ENCODE peak calls at places on chromosomes 12 and 14, in six cellular contexts. P is CD4-positive, alpha-beta memory T cell; K is heart left ventricle; O is pancreas; V is lower lobe of right lung; G is sigmoid colon. S is an unnamed sample. For H3K4me1, the result is how much of the 10 kb centered on the place peaks cover.

GRCh38 chr12:57713209-57713608 is 19.3 kb downstream of the OS9 start:
- DNase-seq in O (no peak), V (no peak), P (no peak), G (no peak), K (no peak), S (no peak)

GRCh38 chr14:75794615-75795038 is 133.6 kb downstream of the TTLL5 start:
- DNase-seq in V (no peak), P (no peak), K (no peak), G (no peak), O (no peak), S (no peak)

GRCh38 chr14:46197856-46198255 is 453.7 kb downstream of the RPL10L start:
- DNase-seq in G (no peak), K (no peak), V (no peak), P (no peak), O (no peak), S (no peak)

GRCh38 chr12:51549637-51550036 is 41.4 kb upstream of the SCN8A start:
- DNase-seq in O (no peak), G (no peak), V (no peak), K (no peak), P (no peak), S (no peak)

GRCh38 chr12:88450130-88450529 is 130.1 kb downstream of the KITLG start:
- DNase-seq in K (no peak), P (no peak), V (no peak), G (no peak), O (no peak), S (no peak)

GRCh38 chr12:106128526-106129430 is 10.0 kb downstream of the NUAK1 start:
- DNase-seq in O (no peak), V (no peak), K (no peak), G (no peak), P (no peak), S (no peak)

GRCh38 chr14:24051162-24051788 is 534 bp upstream of the CARMIL3 start:
- DNase-seq in O (no peak), K (no peak), V (no peak), G (peak), P (no peak), S (no peak)

GRCh38 chr12:16189849-16190248 is 87.6 kb downstream of the SLC15A5 start:
- DNase-seq in P (no peak), V (no peak), O (no peak), G (no peak), K (no peak), S (no peak)

GRCh38 chr12:40149673-40150260 is 43.9 kb upstream of the SLC2A13 start:
- DNase-seq in K (no peak), P (no peak), G (no peak), O (no peak), V (no peak), S (no peak)

GRCh38 chr12:50542448-50542847 is 37.7 kb downstream of the DIP2B start:
- DNase-seq in O (no peak), P (peak), G (no peak), K (no peak), V (no peak), S (no peak)

GRCh38 chr14:93128785-93129459 is 13.2 kb upstream of the ITPK1 start:
- DNase-seq in K (no peak), G (no peak), P (no peak), O (no peak), V (no peak), S (no peak)

GRCh38 chr12:117641885-117642284 is 280.5 kb upstream of the NOS1 start:
- DNase-seq in V (no peak), P (no peak), K (no peak), O (no peak), G (no peak), S (no peak)

GRCh38 chr12:2375871-2376270 is 323.1 kb downstream of the CACNA1C start:
- DNase-seq in P (no peak), V (no peak), O (no peak), G (peak), K (no peak), S (no peak)
- H3K4me1 ChIP-seq in P (under half), V (under half), O (under half), G (half or more), K (under half), S (under half)

DNA sequence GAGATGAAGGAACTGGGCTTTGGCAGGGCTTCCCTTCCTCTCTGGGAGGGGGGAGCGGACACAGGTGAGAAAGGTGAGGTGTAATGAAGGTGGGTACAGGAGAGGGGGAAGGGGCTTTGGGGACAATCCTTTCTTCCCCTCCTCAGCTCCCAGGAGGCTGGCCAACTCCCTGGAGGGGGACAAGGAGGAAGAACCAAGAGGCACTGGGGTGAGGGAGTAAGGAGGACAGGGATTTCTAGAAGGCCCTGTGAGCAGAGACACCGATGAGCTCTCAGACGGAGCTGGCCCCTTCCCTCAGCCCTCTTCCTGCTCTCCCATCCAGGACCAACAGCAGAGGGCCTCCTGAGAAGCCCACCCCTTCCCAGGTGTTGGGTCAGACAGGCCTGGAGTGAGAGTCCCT is 53.4 kb downstream of the PLEKHG3 start:
- DNase-seq in G (no peak), K (no peak), P (no peak), V (peak), O (peak), S (no peak)
- H3K4me1 ChIP-seq in G (half or more), K (under half), P (half or more), V (under half), O (under half), S (under half)

DNA sequence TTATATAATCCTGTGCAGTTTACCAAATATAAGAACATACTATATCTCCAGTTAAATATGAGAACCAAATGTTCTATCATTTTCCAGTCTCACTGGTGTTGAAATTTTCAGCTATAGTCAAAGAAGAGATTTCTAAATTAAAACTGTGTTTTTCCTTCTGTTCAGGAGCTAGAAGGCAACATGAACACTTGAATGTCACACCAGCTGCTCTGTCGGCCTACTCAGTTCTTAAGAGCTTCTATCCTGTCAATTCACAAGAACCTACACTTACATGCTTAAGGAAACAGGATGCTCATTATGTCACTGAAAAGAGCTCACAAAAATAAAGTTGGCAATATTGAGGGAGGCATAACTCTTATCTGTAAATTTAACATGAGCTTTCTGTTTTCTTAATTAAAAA is 43.1 kb downstream of the ATP2B1 start:
- DNase-seq in V (no peak), O (no peak), P (no peak), K (no peak), G (no peak), S (no peak)
- H3K4me1 ChIP-seq in V (under half), O (under half), P (half or more), K (under half), G (under half), S (under half)

DNA sequence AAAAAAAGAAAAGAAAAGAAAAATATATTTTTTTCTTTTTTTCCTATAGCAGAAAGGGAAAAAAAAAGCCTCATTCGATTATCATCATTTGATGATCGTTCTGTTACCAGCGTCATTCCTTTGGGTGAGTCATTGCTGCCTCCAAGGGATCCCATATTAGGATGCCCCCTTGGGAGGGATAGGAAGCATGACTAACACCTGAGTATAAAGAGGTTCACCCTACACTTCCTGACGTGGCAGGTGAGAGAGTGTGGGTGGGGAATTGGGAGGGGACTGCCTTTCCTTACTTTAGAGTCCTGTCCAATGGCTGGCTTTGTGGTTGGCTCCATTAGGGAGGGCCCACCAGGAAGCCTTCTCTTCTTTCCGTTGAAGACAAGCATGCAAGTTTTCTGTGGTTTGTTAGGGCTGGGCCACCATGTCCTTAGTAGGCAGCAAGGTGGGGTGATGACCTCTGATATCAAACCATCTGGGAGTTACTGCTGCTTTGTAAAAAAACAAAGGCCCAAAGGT is 56.1 kb upstream of the FUT8 start:
- DNase-seq in V (no peak), P (peak), O (no peak), G (no peak), K (no peak), S (no peak)
- H3K4me1 ChIP-seq in V (under half), P (under half), O (under half), G (under half), K (under half), S (under half)

DNA sequence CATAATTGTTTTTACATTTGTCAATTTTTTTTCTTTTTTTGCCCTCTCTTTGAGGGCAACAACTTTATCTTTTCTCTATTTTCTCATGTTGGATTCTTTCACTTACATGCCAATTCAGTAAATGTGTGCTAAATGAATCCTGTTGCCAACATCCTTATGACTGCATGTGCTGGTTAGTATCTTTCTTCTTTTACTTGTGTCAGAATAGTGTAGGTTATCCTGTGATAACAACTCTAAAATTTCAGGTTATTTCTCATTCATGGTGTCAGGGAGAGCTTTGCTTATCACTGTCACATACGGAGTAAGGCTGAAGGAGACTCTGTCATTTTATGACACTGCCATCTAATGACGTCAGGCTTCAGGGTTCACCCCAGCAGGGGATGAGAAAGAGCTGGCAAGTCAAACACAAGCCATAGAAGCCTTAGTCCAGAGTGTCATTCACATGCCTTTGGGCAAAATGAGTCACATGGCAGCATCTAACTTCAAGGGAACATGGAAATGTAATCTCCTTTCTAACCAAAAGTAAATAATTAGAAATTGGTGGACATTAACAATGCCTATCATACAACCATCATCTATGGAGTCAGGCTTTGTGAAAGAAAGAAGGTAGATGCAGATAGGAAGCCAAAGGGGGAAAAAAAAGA is 242.5 kb upstream of the ATP2B1 start:
- DNase-seq in G (no peak), V (no peak), O (no peak), P (no peak), K (no peak), S (no peak)
- H3K4me1 ChIP-seq in G (under half), V (under half), O (under half), P (under half), K (under half), S (under half)

DNA sequence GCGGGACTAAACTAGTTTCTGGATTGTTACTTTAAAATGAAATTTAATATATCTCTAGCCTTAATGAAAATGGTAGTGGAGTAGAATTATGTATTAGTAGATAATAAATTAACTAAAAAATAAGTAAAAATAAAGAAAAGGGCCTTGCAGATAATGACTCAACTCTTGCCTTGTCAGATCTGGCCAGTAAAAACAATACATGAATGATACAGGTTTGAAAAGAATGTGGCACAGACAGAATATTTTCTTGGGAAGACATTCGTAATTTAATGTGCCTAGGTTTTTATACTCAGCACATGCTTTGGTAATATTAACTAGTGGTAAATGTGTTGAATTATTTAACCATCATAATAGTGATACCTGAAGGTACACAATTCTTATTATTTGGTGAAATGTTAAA is 28.3 kb downstream of the ATF7IP start:
- DNase-seq in G (no peak), O (no peak), P (no peak), K (no peak), V (no peak), S (no peak)
- H3K4me1 ChIP-seq in G (under half), O (under half), P (half or more), K (under half), V (under half), S (under half)

GRCh38 chr12:113467514-113468364 is 3.9 kb downstream of the LHX5 start:
- DNase-seq in V (no peak), O (no peak), P (no peak), G (no peak), K (no peak), S (no peak)

GRCh38 chr12:113469893-113470743 is 1.6 kb downstream of the LHX5 start:
- DNase-seq in O (no peak), K (no peak), P (no peak), G (no peak), V (no peak), S (no peak)

GRCh38 chr12:113470871-113471618 is 626 bp downstream of the LHX5 start:
- DNase-seq in G (no peak), V (no peak), O (no peak), P (no peak), K (no peak), S (no peak)

GRCh38 chr12:113468365-113469223 is 3.1 kb downstream of the LHX5 start:
- DNase-seq in V (no peak), P (no peak), K (no peak), G (no peak), O (no peak), S (no peak)

GRCh38 chr12:113469224-113469652 is 2.4 kb downstream of the LHX5 start:
- DNase-seq in P (no peak), K (no peak), G (no peak), V (no peak), O (no peak), S (no peak)
- H3K4me1 ChIP-seq in P (under half), K (under half), G (under half), V (under half), O (under half), S (under half)

DNA sequence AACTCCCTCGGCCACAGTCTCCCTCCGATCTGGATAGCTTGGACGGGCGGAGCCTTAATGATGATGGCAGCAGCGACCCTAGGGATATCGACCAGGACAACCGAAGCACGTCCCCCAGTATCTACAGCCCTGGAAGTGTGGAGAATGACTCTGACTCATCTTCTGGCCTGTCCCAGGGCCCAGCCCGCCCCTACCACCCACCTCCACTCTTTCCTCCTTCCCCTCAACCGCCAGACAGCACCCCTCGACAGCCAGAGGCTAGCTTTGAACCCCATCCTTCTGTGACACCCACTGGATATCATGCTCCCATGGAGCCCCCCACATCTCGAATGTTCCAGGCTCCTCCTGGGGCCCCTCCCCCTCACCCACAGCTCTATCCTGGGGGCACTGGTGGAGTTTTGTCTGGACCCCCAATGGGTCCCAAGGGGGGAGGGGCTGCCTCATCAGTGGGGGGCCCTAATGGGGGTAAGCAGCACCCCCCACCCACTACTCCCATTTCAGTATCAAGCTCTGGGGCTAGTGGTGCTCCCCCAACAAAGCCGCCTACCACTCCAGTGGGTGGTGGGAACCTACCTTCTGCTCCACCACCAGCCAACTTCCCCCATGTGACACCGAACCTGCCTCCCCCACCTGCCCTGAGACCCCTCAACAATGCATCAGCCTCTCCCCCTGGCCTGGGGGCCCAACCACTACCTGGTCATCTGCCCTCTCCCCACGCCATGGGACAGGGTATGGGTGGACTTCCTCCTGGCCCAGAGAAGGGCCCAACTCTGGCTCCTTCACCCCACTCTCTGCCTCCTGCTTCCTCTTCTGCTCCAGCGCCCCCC is 7.9 kb upstream of the RNU7-1 start:
- DNase-seq in K (no peak), O (peak), P (no peak), V (no peak), G (no peak), S (no peak)
- H3K4me1 ChIP-seq in K (under half), O (under half), P (under half), V (half or more), G (half or more), S (under half)

DNA sequence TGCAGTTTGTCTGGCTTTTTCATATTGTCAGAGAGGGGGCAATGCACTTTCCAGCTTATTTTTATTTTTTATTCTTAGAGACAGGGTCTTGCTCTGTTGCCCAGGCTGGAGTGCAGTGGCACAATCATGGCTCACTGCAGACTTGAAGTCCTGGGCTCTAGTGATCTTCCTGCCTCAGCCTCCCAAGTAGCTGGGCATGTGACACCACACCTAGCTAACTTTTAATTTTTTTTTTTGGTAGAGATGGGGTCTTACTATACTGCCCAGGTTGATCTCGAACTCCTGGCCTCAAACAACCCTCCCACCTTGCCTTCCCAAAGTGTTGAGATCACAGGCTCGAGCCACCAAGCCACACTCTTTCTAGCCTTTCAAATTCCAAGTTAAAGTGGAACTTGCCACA is 3.9 kb upstream of the A2ML1 start:
- DNase-seq in G (no peak), K (no peak), P (no peak), O (no peak), V (no peak), S (no peak)
- H3K4me1 ChIP-seq in G (under half), K (under half), P (under half), O (under half), V (under half), S (under half)

S was measured in right lobe of liver.